ENCODE peak calls at places on chromosomes 6 and 20, in eight cellular contexts. One of them, this sample, is unnamed.

GRCh38 chr20:49700411-49701185 is 13.1 kb downstream of the B4GALT5 start:
- DNase-seq in lower leg skin: no peak
- DNase-seq in nephron progenitor cell: no peak
- DNase-seq in ovary: no peak
- DNase-seq in progenitor cell of endocrine pancreas: no peak
- DNase-seq in fibroblast of the aortic adventitia: peak; percentile 85
- DNase-seq in AG10803: peak; percentile 88
- DNase-seq in foreskin fibroblast: peak; percentile 90
- DNase-seq in this sample: no peak

GRCh38 chr6:170114956-170115855 is 175.7 kb downstream of the DLL1 start:
- DNase-seq in lower leg skin: peak; percentile 83
- DNase-seq in nephron progenitor cell: no peak
- DNase-seq in ovary: peak; percentile 35
- DNase-seq in progenitor cell of endocrine pancreas: no peak
- DNase-seq in fibroblast of the aortic adventitia: no peak
- DNase-seq in AG10803: no peak
- DNase-seq in foreskin fibroblast: no peak
- DNase-seq in this sample: no peak

GRCh38 chr20:4014031-4014474 is 1.3 kb downstream of the RNF24 start:
- DNase-seq in lower leg skin: no peak
- DNase-seq in nephron progenitor cell: no peak
- DNase-seq in ovary: peak; percentile 42
- DNase-seq in progenitor cell of endocrine pancreas: no peak
- DNase-seq in fibroblast of the aortic adventitia: peak; percentile 92
- DNase-seq in AG10803: peak; percentile 82
- DNase-seq in foreskin fibroblast: peak; percentile 89
- DNase-seq in this sample: no peak

GRCh38 chr6:44269921-44270525 is at the start of gene TMEM151B:
- DNase-seq in lower leg skin: no peak
- DNase-seq in nephron progenitor cell: peak; percentile 49
- DNase-seq in ovary: no peak
- DNase-seq in progenitor cell of endocrine pancreas: no peak
- DNase-seq in fibroblast of the aortic adventitia: no peak
- DNase-seq in AG10803: no peak
- DNase-seq in foreskin fibroblast: no peak
- DNase-seq in this sample: no peak

GRCh38 chr20:41800040-41800439 is 181.9 kb upstream of the CHD6 start:
- DNase-seq in lower leg skin: no peak
- DNase-seq in nephron progenitor cell: no peak
- DNase-seq in ovary: no peak
- DNase-seq in progenitor cell of endocrine pancreas: no peak
- DNase-seq in fibroblast of the aortic adventitia: no peak
- DNase-seq in AG10803: no peak
- DNase-seq in foreskin fibroblast: no peak
- DNase-seq in this sample: no peak

GRCh38 chr20:21114584-21114983 is 8.4 kb upstream of the LINC00237 start:
- DNase-seq in lower leg skin: no peak
- DNase-seq in nephron progenitor cell: no peak
- DNase-seq in ovary: no peak
- DNase-seq in progenitor cell of endocrine pancreas: no peak
- DNase-seq in fibroblast of the aortic adventitia: no peak
- DNase-seq in AG10803: no peak
- DNase-seq in foreskin fibroblast: no peak
- DNase-seq in this sample: no peak

GRCh38 chr6:20817806-20818320 is 283.6 kb downstream of the CDKAL1 start:
- DNase-seq in lower leg skin: no peak
- DNase-seq in nephron progenitor cell: no peak
- DNase-seq in ovary: no peak
- DNase-seq in progenitor cell of endocrine pancreas: no peak
- DNase-seq in fibroblast of the aortic adventitia: peak; percentile 16
- DNase-seq in AG10803: no peak
- DNase-seq in foreskin fibroblast: no peak
- DNase-seq in this sample: no peak

GRCh38 chr20:39036851-39037250 is 74.7 kb downstream of the DHX35 start:
- DNase-seq in lower leg skin: peak; percentile 18
- DNase-seq in nephron progenitor cell: no peak
- DNase-seq in ovary: no peak
- DNase-seq in progenitor cell of endocrine pancreas: no peak
- DNase-seq in fibroblast of the aortic adventitia: no peak
- DNase-seq in AG10803: no peak
- DNase-seq in foreskin fibroblast: no peak
- DNase-seq in this sample: no peak

GRCh38 chr20:35578469-35578868 is 36.6 kb downstream of the ERGIC3 start:
- DNase-seq in lower leg skin: no peak
- DNase-seq in nephron progenitor cell: no peak
- DNase-seq in ovary: no peak
- DNase-seq in progenitor cell of endocrine pancreas: no peak
- DNase-seq in fibroblast of the aortic adventitia: no peak
- DNase-seq in AG10803: no peak
- DNase-seq in foreskin fibroblast: peak; percentile 28
- DNase-seq in this sample: no peak

GRCh38 chr6:128641701-128642100 is 121.3 kb upstream of the PTPRK start:
- DNase-seq in lower leg skin: no peak
- DNase-seq in nephron progenitor cell: no peak
- DNase-seq in ovary: no peak
- DNase-seq in progenitor cell of endocrine pancreas: no peak
- DNase-seq in fibroblast of the aortic adventitia: peak; percentile 75
- DNase-seq in AG10803: peak; percentile 70
- DNase-seq in foreskin fibroblast: peak; percentile 86
- DNase-seq in this sample: no peak

GRCh38 chr6:138406443-138406842 is 2.4 kb downstream of the HEBP2 start:
- DNase-seq in lower leg skin: no peak
- DNase-seq in nephron progenitor cell: no peak
- DNase-seq in ovary: no peak
- DNase-seq in progenitor cell of endocrine pancreas: no peak
- DNase-seq in fibroblast of the aortic adventitia: no peak
- DNase-seq in AG10803: no peak
- DNase-seq in foreskin fibroblast: peak; percentile 45
- DNase-seq in this sample: no peak

GRCh38 chr6:147382945-147383554 is 125.4 kb upstream of the SAMD5 start:
- DNase-seq in lower leg skin: no peak
- DNase-seq in nephron progenitor cell: no peak
- DNase-seq in ovary: no peak
- DNase-seq in progenitor cell of endocrine pancreas: no peak
- DNase-seq in fibroblast of the aortic adventitia: peak; percentile 61
- DNase-seq in AG10803: peak; percentile 55
- DNase-seq in foreskin fibroblast: peak; percentile 60
- DNase-seq in this sample: no peak

GRCh38 chr20:57392512-57393271 is 1.5 kb downstream of the RBM38 start:
- DNase-seq in lower leg skin: no peak
- DNase-seq in nephron progenitor cell: no peak
- DNase-seq in ovary: no peak
- DNase-seq in progenitor cell of endocrine pancreas: no peak
- DNase-seq in fibroblast of the aortic adventitia: no peak
- DNase-seq in AG10803: no peak
- DNase-seq in foreskin fibroblast: no peak
- DNase-seq in this sample: no peak

GRCh38 chr20:53279735-53280134 is 307.6 kb downstream of the TSHZ2 start:
- DNase-seq in lower leg skin: no peak
- DNase-seq in nephron progenitor cell: no peak
- DNase-seq in ovary: no peak
- DNase-seq in progenitor cell of endocrine pancreas: no peak
- DNase-seq in fibroblast of the aortic adventitia: no peak
- DNase-seq in AG10803: no peak
- DNase-seq in foreskin fibroblast: no peak
- DNase-seq in this sample: no peak

GRCh38 chr6:52304917-52305316 is 20.4 kb upstream of the MCM3 start:
- DNase-seq in lower leg skin: no peak
- DNase-seq in nephron progenitor cell: no peak
- DNase-seq in ovary: no peak
- DNase-seq in progenitor cell of endocrine pancreas: no peak
- DNase-seq in fibroblast of the aortic adventitia: peak; percentile 64
- DNase-seq in AG10803: peak; percentile 60
- DNase-seq in foreskin fibroblast: peak; percentile 26
- DNase-seq in this sample: no peak

GRCh38 chr6:96301781-96302180 is 219.8 kb upstream of the UFL1 start:
- DNase-seq in lower leg skin: no peak
- DNase-seq in nephron progenitor cell: no peak
- DNase-seq in ovary: no peak
- DNase-seq in progenitor cell of endocrine pancreas: no peak
- DNase-seq in fibroblast of the aortic adventitia: no peak
- DNase-seq in AG10803: no peak
- DNase-seq in foreskin fibroblast: no peak
- DNase-seq in this sample: no peak

GRCh38 chr20:6169251-6169650 is 46.4 kb upstream of the FERMT1 start:
- DNase-seq in lower leg skin: no peak
- DNase-seq in nephron progenitor cell: no peak
- DNase-seq in ovary: no peak
- DNase-seq in progenitor cell of endocrine pancreas: no peak
- DNase-seq in fibroblast of the aortic adventitia: peak; percentile 10
- DNase-seq in AG10803: peak; percentile 18
- DNase-seq in foreskin fibroblast: peak; percentile 8
- DNase-seq in this sample: no peak

DNA sequence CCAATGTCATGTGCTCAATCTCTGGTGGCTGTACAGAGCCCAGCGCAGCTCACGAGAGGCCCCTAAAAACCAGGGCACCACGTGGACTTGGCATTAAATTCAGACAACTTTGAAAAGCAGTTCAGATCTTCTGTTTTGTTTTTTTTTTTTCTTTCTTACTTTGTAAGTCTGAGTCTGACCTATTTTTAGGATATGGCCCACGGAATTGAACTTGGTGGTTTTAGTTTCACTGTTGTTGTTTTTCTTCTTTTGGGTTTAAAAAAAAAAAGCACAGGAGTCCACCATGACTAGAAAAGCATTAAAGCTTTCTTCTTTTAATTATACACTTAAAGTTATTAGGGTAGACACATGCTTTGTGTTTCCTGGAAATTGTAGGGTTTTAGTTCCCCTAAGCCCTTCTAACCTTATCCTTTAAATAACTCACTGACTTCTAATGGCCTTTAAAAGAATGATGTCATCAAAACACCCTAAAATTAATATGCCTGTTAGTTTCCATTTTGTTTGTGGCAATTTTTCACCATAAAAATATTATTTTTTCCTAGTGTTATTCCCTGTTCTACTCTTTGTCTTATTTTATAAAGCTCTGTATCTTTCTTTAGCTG is 48.5 kb upstream of the CCN2 start:
- DNase-seq in lower leg skin: no peak
- DNase-seq in nephron progenitor cell: no peak
- DNase-seq in ovary: no peak
- DNase-seq in progenitor cell of endocrine pancreas: no peak
- DNase-seq in fibroblast of the aortic adventitia: no peak
- DNase-seq in AG10803: no peak
- DNase-seq in foreskin fibroblast: no peak
- DNase-seq in this sample: no peak
- TF ChIP-seq CTCF in lower leg skin: no peak
- TF ChIP-seq CTCF in nephron progenitor cell: no peak
- TF ChIP-seq CTCF in ovary: no peak
- TF ChIP-seq CTCF in progenitor cell of endocrine pancreas: no peak
- TF ChIP-seq CTCF in fibroblast of the aortic adventitia: no peak
- TF ChIP-seq CTCF in AG10803: no peak
- TF ChIP-seq CTCF in foreskin fibroblast: no peak
- TF ChIP-seq CTCF in this sample: no peak

GRCh38 chr6:16850332-16851022 is 89.2 kb upstream of the ATXN1 start:
- DNase-seq in lower leg skin: no peak
- DNase-seq in nephron progenitor cell: no peak
- DNase-seq in ovary: no peak
- DNase-seq in progenitor cell of endocrine pancreas: no peak
- DNase-seq in fibroblast of the aortic adventitia: no peak
- DNase-seq in AG10803: no peak
- DNase-seq in foreskin fibroblast: peak; percentile 12
- DNase-seq in this sample: no peak

GRCh38 chr6:16851758-16852157 is 90.5 kb upstream of the ATXN1 start:
- DNase-seq in lower leg skin: no peak
- DNase-seq in nephron progenitor cell: no peak
- DNase-seq in ovary: no peak
- DNase-seq in progenitor cell of endocrine pancreas: no peak
- DNase-seq in fibroblast of the aortic adventitia: peak; percentile 30
- DNase-seq in AG10803: no peak
- DNase-seq in foreskin fibroblast: peak; percentile 16
- DNase-seq in this sample: no peak

GRCh38 chr6:16846399-16846778 is 85.1 kb upstream of the ATXN1 start:
- DNase-seq in lower leg skin: no peak
- DNase-seq in nephron progenitor cell: no peak
- DNase-seq in ovary: no peak
- DNase-seq in progenitor cell of endocrine pancreas: no peak
- DNase-seq in fibroblast of the aortic adventitia: no peak
- DNase-seq in AG10803: no peak
- DNase-seq in foreskin fibroblast: no peak
- DNase-seq in this sample: no peak

GRCh38 chr6:16851044-16851540 is 89.8 kb upstream of the ATXN1 start:
- DNase-seq in lower leg skin: no peak
- DNase-seq in nephron progenitor cell: no peak
- DNase-seq in ovary: no peak
- DNase-seq in progenitor cell of endocrine pancreas: no peak
- DNase-seq in fibroblast of the aortic adventitia: no peak
- DNase-seq in AG10803: peak; percentile 38
- DNase-seq in foreskin fibroblast: peak; percentile 64
- DNase-seq in this sample: no peak

GRCh38 chr6:16849280-16850210 is 88.3 kb upstream of the ATXN1 start:
- DNase-seq in lower leg skin: no peak
- DNase-seq in nephron progenitor cell: no peak
- DNase-seq in ovary: no peak
- DNase-seq in progenitor cell of endocrine pancreas: no peak
- DNase-seq in fibroblast of the aortic adventitia: peak; percentile 53
- DNase-seq in AG10803: peak; percentile 34
- DNase-seq in foreskin fibroblast: peak; percentile 86
- DNase-seq in this sample: no peak
- TF ChIP-seq CTCF in lower leg skin: no peak
- TF ChIP-seq CTCF in nephron progenitor cell: no peak
- TF ChIP-seq CTCF in ovary: no peak
- TF ChIP-seq CTCF in progenitor cell of endocrine pancreas: no peak
- TF ChIP-seq CTCF in fibroblast of the aortic adventitia: no peak
- TF ChIP-seq CTCF in AG10803: no peak
- TF ChIP-seq CTCF in foreskin fibroblast: no peak
- TF ChIP-seq CTCF in this sample: no peak

GRCh38 chr6:107075951-107076381 is 39.3 kb downstream of the BEND3 start:
- DNase-seq in lower leg skin: no peak
- DNase-seq in nephron progenitor cell: no peak
- DNase-seq in ovary: no peak
- DNase-seq in progenitor cell of endocrine pancreas: no peak
- DNase-seq in fibroblast of the aortic adventitia: peak; percentile 41
- DNase-seq in AG10803: peak; percentile 81
- DNase-seq in foreskin fibroblast: peak; percentile 38
- DNase-seq in this sample: no peak
- TF ChIP-seq CTCF in lower leg skin: no peak
- TF ChIP-seq CTCF in nephron progenitor cell: no peak
- TF ChIP-seq CTCF in ovary: no peak
- TF ChIP-seq CTCF in progenitor cell of endocrine pancreas: no peak
- TF ChIP-seq CTCF in fibroblast of the aortic adventitia: peak; percentile 20
- TF ChIP-seq CTCF in AG10803: peak; percentile 47
- TF ChIP-seq CTCF in foreskin fibroblast: peak; percentile 30
- TF ChIP-seq CTCF in this sample: peak; percentile 17

DNA sequence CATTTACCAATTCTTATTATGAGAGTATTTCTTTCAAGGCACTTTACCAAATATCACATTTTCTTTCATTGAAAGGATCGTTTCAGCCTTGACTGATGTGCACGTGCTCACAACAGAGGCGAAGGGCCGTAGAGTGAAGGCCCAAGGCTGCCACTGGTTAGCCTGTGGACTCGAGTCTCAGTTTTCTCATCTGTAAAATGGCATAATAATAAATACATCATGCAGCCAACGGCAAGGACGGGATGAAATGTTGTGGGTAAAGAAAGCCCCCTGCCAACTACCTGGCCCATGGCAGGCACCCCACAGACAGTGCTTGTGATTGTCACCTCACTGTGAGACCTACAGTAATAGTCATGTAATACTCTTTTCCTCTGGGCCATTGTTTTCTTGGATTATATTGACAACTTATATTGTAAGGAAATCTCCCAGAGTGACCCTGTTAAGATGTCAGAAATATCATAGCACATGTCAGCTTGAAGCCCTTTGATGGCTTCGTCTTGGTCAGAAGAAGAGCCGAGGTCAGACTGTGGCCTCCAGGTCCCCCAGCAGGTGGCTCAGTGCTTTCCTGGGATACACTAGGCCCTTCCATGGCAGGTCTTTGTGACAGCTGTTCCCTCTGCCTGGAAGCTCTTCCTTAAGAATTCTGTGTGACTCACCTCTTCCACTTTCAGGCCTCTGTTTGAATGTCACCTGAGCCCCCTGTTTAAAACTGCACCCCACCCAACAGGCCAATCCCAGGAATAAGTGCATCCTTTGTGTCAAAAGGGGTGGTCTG is 36.3 kb downstream of the FAM50B start:
- DNase-seq in lower leg skin: peak; percentile 59
- DNase-seq in nephron progenitor cell: no peak
- DNase-seq in ovary: no peak
- DNase-seq in progenitor cell of endocrine pancreas: no peak
- DNase-seq in fibroblast of the aortic adventitia: no peak
- DNase-seq in AG10803: no peak
- DNase-seq in foreskin fibroblast: no peak
- DNase-seq in this sample: no peak
- TF ChIP-seq CTCF in lower leg skin: no peak
- TF ChIP-seq CTCF in nephron progenitor cell: no peak
- TF ChIP-seq CTCF in ovary: no peak
- TF ChIP-seq CTCF in progenitor cell of endocrine pancreas: peak; percentile 49
- TF ChIP-seq CTCF in fibroblast of the aortic adventitia: no peak
- TF ChIP-seq CTCF in AG10803: peak; percentile 38
- TF ChIP-seq CTCF in foreskin fibroblast: peak; percentile 9
- TF ChIP-seq CTCF in this sample: no peak

This sample was measured in D721Med.